ENCODE peak calls at places on chromosomes 6 and 20, in nine cellular contexts. One of them, this sample, is unnamed.

GRCh38 chr6:154719433-154719832 is 13.8 kb upstream of the SCAF8 start:
- DNase-seq in CD4-positive, alpha-beta T cell: no peak
- DNase-seq in endothelial cell: no peak
- DNase-seq in T47D: no peak
- DNase-seq in activated CD4-positive, CD25-positive, alpha-beta regulatory T cell treated with anti-CD3 and anti-CD28 coated beads, Interleukin-2, amount 50 U/mL, for 72 hours: no peak
- DNase-seq in activated naive CD4-positive, alpha-beta T cell treated with anti-CD3 and anti-CD28 coated beads, Interleukin-2, amount 50 U/mL, for 72 hours: no peak
- DNase-seq in brain microvascular endothelial cell: no peak
- DNase-seq in kidney: no peak
- DNase-seq in lung microvascular endothelial cell: no peak
- DNase-seq in this sample: no peak

GRCh38 chr6:116511424-116512131 is at the start of gene CALHM5:
- DNase-seq in CD4-positive, alpha-beta T cell: no peak
- DNase-seq in endothelial cell: peak; percentile 54
- DNase-seq in T47D: no peak
- DNase-seq in activated CD4-positive, CD25-positive, alpha-beta regulatory T cell treated with anti-CD3 and anti-CD28 coated beads, Interleukin-2, amount 50 U/mL, for 72 hours: no peak
- DNase-seq in activated naive CD4-positive, alpha-beta T cell treated with anti-CD3 and anti-CD28 coated beads, Interleukin-2, amount 50 U/mL, for 72 hours: no peak
- DNase-seq in brain microvascular endothelial cell: peak; percentile 93
- DNase-seq in kidney: no peak
- DNase-seq in lung microvascular endothelial cell: peak; percentile 33
- DNase-seq in this sample: peak; percentile 54

GRCh38 chr20:24842591-24843442 is 106.3 kb upstream of the CST7 start:
- DNase-seq in CD4-positive, alpha-beta T cell: no peak
- DNase-seq in endothelial cell: no peak
- DNase-seq in T47D: no peak
- DNase-seq in activated CD4-positive, CD25-positive, alpha-beta regulatory T cell treated with anti-CD3 and anti-CD28 coated beads, Interleukin-2, amount 50 U/mL, for 72 hours: no peak
- DNase-seq in activated naive CD4-positive, alpha-beta T cell treated with anti-CD3 and anti-CD28 coated beads, Interleukin-2, amount 50 U/mL, for 72 hours: no peak
- DNase-seq in brain microvascular endothelial cell: no peak
- DNase-seq in kidney: no peak
- DNase-seq in lung microvascular endothelial cell: no peak
- DNase-seq in this sample: no peak

GRCh38 chr20:15708984-15709598 is 864.2 kb downstream of the KIF16B start:
- DNase-seq in CD4-positive, alpha-beta T cell: no peak
- DNase-seq in endothelial cell: peak; percentile 72
- DNase-seq in T47D: peak; percentile 57
- DNase-seq in activated CD4-positive, CD25-positive, alpha-beta regulatory T cell treated with anti-CD3 and anti-CD28 coated beads, Interleukin-2, amount 50 U/mL, for 72 hours: peak; percentile 35
- DNase-seq in activated naive CD4-positive, alpha-beta T cell treated with anti-CD3 and anti-CD28 coated beads, Interleukin-2, amount 50 U/mL, for 72 hours: peak; percentile 57
- DNase-seq in brain microvascular endothelial cell: no peak
- DNase-seq in kidney: peak; percentile 64
- DNase-seq in lung microvascular endothelial cell: peak; percentile 23
- DNase-seq in this sample: no peak

GRCh38 chr6:20954325-20954724 is 420.1 kb downstream of the CDKAL1 start:
- DNase-seq in CD4-positive, alpha-beta T cell: no peak
- DNase-seq in endothelial cell: no peak
- DNase-seq in T47D: no peak
- DNase-seq in activated CD4-positive, CD25-positive, alpha-beta regulatory T cell treated with anti-CD3 and anti-CD28 coated beads, Interleukin-2, amount 50 U/mL, for 72 hours: no peak
- DNase-seq in activated naive CD4-positive, alpha-beta T cell treated with anti-CD3 and anti-CD28 coated beads, Interleukin-2, amount 50 U/mL, for 72 hours: no peak
- DNase-seq in brain microvascular endothelial cell: no peak
- DNase-seq in kidney: no peak
- DNase-seq in lung microvascular endothelial cell: no peak
- DNase-seq in this sample: no peak

GRCh38 chr6:144528605-144529425 is 243.7 kb downstream of the UTRN start:
- DNase-seq in CD4-positive, alpha-beta T cell: no peak
- DNase-seq in endothelial cell: no peak
- DNase-seq in T47D: no peak
- DNase-seq in activated CD4-positive, CD25-positive, alpha-beta regulatory T cell treated with anti-CD3 and anti-CD28 coated beads, Interleukin-2, amount 50 U/mL, for 72 hours: no peak
- DNase-seq in activated naive CD4-positive, alpha-beta T cell treated with anti-CD3 and anti-CD28 coated beads, Interleukin-2, amount 50 U/mL, for 72 hours: no peak
- DNase-seq in brain microvascular endothelial cell: peak; percentile 73
- DNase-seq in kidney: no peak
- DNase-seq in lung microvascular endothelial cell: no peak
- DNase-seq in this sample: no peak

GRCh38 chr6:56241106-56241812 is 6.1 kb downstream of the COL21A1 start:
- DNase-seq in CD4-positive, alpha-beta T cell: no peak
- DNase-seq in endothelial cell: no peak
- DNase-seq in T47D: no peak
- DNase-seq in activated CD4-positive, CD25-positive, alpha-beta regulatory T cell treated with anti-CD3 and anti-CD28 coated beads, Interleukin-2, amount 50 U/mL, for 72 hours: no peak
- DNase-seq in activated naive CD4-positive, alpha-beta T cell treated with anti-CD3 and anti-CD28 coated beads, Interleukin-2, amount 50 U/mL, for 72 hours: no peak
- DNase-seq in brain microvascular endothelial cell: no peak
- DNase-seq in kidney: no peak
- DNase-seq in lung microvascular endothelial cell: no peak
- DNase-seq in this sample: no peak

GRCh38 chr6:132466952-132467351 is 46.0 kb downstream of the STX7 start:
- DNase-seq in CD4-positive, alpha-beta T cell: no peak
- DNase-seq in endothelial cell: no peak
- DNase-seq in T47D: peak; percentile 10
- DNase-seq in activated CD4-positive, CD25-positive, alpha-beta regulatory T cell treated with anti-CD3 and anti-CD28 coated beads, Interleukin-2, amount 50 U/mL, for 72 hours: no peak
- DNase-seq in activated naive CD4-positive, alpha-beta T cell treated with anti-CD3 and anti-CD28 coated beads, Interleukin-2, amount 50 U/mL, for 72 hours: no peak
- DNase-seq in brain microvascular endothelial cell: no peak
- DNase-seq in kidney: no peak
- DNase-seq in lung microvascular endothelial cell: no peak
- DNase-seq in this sample: no peak

GRCh38 chr20:45011108-45011526 is 44.8 kb downstream of the STK4 start:
- DNase-seq in CD4-positive, alpha-beta T cell: no peak
- DNase-seq in endothelial cell: peak; percentile 41
- DNase-seq in T47D: peak; percentile 69
- DNase-seq in activated CD4-positive, CD25-positive, alpha-beta regulatory T cell treated with anti-CD3 and anti-CD28 coated beads, Interleukin-2, amount 50 U/mL, for 72 hours: no peak
- DNase-seq in activated naive CD4-positive, alpha-beta T cell treated with anti-CD3 and anti-CD28 coated beads, Interleukin-2, amount 50 U/mL, for 72 hours: peak; percentile 50
- DNase-seq in brain microvascular endothelial cell: peak; percentile 80
- DNase-seq in kidney: no peak
- DNase-seq in lung microvascular endothelial cell: peak; percentile 79
- DNase-seq in this sample: peak; percentile 38

GRCh38 chr20:63344616-63345327 is 16.4 kb downstream of the CHRNA4 start:
- DNase-seq in CD4-positive, alpha-beta T cell: no peak
- DNase-seq in endothelial cell: no peak
- DNase-seq in T47D: no peak
- DNase-seq in activated CD4-positive, CD25-positive, alpha-beta regulatory T cell treated with anti-CD3 and anti-CD28 coated beads, Interleukin-2, amount 50 U/mL, for 72 hours: no peak
- DNase-seq in activated naive CD4-positive, alpha-beta T cell treated with anti-CD3 and anti-CD28 coated beads, Interleukin-2, amount 50 U/mL, for 72 hours: no peak
- DNase-seq in brain microvascular endothelial cell: no peak
- DNase-seq in kidney: peak; percentile 58
- DNase-seq in lung microvascular endothelial cell: no peak
- DNase-seq in this sample: no peak

GRCh38 chr6:139439278-139439813 is 64.9 kb upstream of the CITED2 start:
- DNase-seq in CD4-positive, alpha-beta T cell: no peak
- DNase-seq in endothelial cell: no peak
- DNase-seq in T47D: peak; percentile 58
- DNase-seq in activated CD4-positive, CD25-positive, alpha-beta regulatory T cell treated with anti-CD3 and anti-CD28 coated beads, Interleukin-2, amount 50 U/mL, for 72 hours: no peak
- DNase-seq in activated naive CD4-positive, alpha-beta T cell treated with anti-CD3 and anti-CD28 coated beads, Interleukin-2, amount 50 U/mL, for 72 hours: no peak
- DNase-seq in brain microvascular endothelial cell: no peak
- DNase-seq in kidney: no peak
- DNase-seq in lung microvascular endothelial cell: no peak
- DNase-seq in this sample: no peak

GRCh38 chr20:33765592-33765991 is 33.8 kb downstream of the ZNF341 start:
- DNase-seq in CD4-positive, alpha-beta T cell: no peak
- DNase-seq in endothelial cell: no peak
- DNase-seq in T47D: no peak
- DNase-seq in activated CD4-positive, CD25-positive, alpha-beta regulatory T cell treated with anti-CD3 and anti-CD28 coated beads, Interleukin-2, amount 50 U/mL, for 72 hours: no peak
- DNase-seq in activated naive CD4-positive, alpha-beta T cell treated with anti-CD3 and anti-CD28 coated beads, Interleukin-2, amount 50 U/mL, for 72 hours: no peak
- DNase-seq in brain microvascular endothelial cell: no peak
- DNase-seq in kidney: no peak
- DNase-seq in lung microvascular endothelial cell: no peak
- DNase-seq in this sample: no peak